ENCODE peak calls at places on chromosomes 3 and 15, in six cellular contexts. One of them, this sample, is unnamed.

GRCh38 chr15:50452927-50453326 is 28.7 kb downstream of the USP8 start:
- DNase-seq in IMR-90: peak
- DNase-seq in H9: no peak
- DNase-seq in H1: no peak
- DNase-seq in neuronal stem cell: no peak
- DNase-seq in mesenchymal stem cell: peak
- DNase-seq in this sample: peak

GRCh38 chr3:32759342-32759741 is 58.5 kb upstream of the TRIM71 start:
- DNase-seq in IMR-90: no peak
- DNase-seq in H9: no peak
- DNase-seq in H1: no peak
- DNase-seq in neuronal stem cell: no peak
- DNase-seq in mesenchymal stem cell: no peak
- DNase-seq in this sample: no peak

GRCh38 chr3:57939776-57940175 is 68.4 kb upstream of the FLNB start:
- DNase-seq in IMR-90: no peak
- DNase-seq in H9: no peak
- DNase-seq in H1: no peak
- DNase-seq in neuronal stem cell: no peak
- DNase-seq in mesenchymal stem cell: peak
- DNase-seq in this sample: no peak

GRCh38 chr3:100032262-100032661 is 82.0 kb downstream of the FILIP1L start:
- DNase-seq in IMR-90: peak
- DNase-seq in H9: no peak
- DNase-seq in H1: no peak
- DNase-seq in neuronal stem cell: no peak
- DNase-seq in mesenchymal stem cell: peak
- DNase-seq in this sample: peak

GRCh38 chr3:51681453-51681852 is 10.4 kb downstream of the TEX264 start:
- DNase-seq in IMR-90: peak
- DNase-seq in H9: no peak
- DNase-seq in H1: no peak
- DNase-seq in neuronal stem cell: no peak
- DNase-seq in mesenchymal stem cell: no peak
- DNase-seq in this sample: no peak

GRCh38 chr3:25856902-25857518 is 67.1 kb downstream of the OXSM start:
- DNase-seq in IMR-90: peak
- DNase-seq in H9: no peak
- DNase-seq in H1: no peak
- DNase-seq in neuronal stem cell: no peak
- DNase-seq in mesenchymal stem cell: peak
- DNase-seq in this sample: no peak

GRCh38 chr3:5275529-5275928 is 88.0 kb downstream of the EDEM1 start:
- DNase-seq in IMR-90: peak
- DNase-seq in H9: no peak
- DNase-seq in H1: no peak
- DNase-seq in neuronal stem cell: no peak
- DNase-seq in mesenchymal stem cell: peak
- DNase-seq in this sample: peak

GRCh38 chr3:197555281-197556261 is at the start of gene BDH1:
- DNase-seq in IMR-90: no peak
- DNase-seq in H9: peak
- DNase-seq in H1: no peak
- DNase-seq in neuronal stem cell: peak
- DNase-seq in mesenchymal stem cell: peak
- DNase-seq in this sample: peak

GRCh38 chr3:196287405-196288140 is at the start of gene PCYT1A:
- DNase-seq in IMR-90: peak
- DNase-seq in H9: peak
- DNase-seq in H1: peak
- DNase-seq in neuronal stem cell: peak
- DNase-seq in mesenchymal stem cell: peak
- DNase-seq in this sample: peak

DNA sequence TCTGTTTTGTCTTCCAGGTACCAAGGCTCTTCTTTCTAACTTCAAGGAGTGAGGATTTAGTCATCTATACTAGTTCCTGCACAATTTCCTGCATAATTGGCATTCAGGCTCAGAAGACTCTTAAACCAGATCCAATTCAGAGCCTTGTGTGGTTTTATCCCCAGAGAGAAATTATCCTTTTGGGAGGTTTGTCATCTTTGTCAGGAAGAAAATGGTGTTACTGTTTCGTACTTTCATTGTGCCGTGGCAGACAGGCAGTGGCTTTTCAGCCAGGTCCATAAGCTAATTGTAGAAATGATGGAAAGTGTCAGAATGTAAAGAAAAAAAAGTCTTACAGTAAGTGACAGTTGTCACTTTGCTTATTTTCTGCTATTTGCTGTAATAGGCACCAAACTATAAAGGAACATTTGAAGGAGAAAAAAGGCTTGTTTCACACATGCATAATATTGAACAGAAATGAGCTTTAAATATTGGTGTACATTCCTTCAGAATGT is 82.8 kb downstream of the CADM2 start:
- DNase-seq in IMR-90: no peak
- DNase-seq in H9: no peak
- DNase-seq in H1: no peak
- DNase-seq in neuronal stem cell: no peak
- DNase-seq in mesenchymal stem cell: no peak
- DNase-seq in this sample: no peak
- H4K8ac ChIP-seq in IMR-90: no peak
- H4K8ac ChIP-seq in H9: no peak
- H4K8ac ChIP-seq in H1: no peak
- H4K8ac ChIP-seq in neuronal stem cell: no peak
- H4K8ac ChIP-seq in mesenchymal stem cell: no peak
- H4K8ac ChIP-seq in this sample: no peak

DNA sequence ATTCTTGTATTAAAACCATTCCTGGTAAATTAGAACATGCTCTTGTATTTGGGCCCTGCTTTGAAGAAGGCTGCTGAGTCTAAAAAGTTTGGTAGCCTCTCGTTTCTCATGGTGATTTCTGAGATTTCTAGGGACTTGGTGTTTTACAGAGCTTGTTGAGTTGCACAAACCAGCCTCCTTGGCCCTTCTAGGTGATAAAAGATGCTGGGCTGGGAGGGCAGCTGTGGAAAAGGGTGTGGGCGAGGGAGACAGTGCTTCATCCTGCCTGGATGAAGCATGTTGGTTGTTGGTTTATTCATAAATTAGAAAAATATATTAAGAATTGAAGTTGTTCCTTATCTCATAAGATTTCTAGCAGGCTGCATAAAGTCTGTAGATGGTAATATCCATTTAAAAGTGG is 151.7 kb downstream of the IGF1R start:
- DNase-seq in IMR-90: no peak
- DNase-seq in H9: no peak
- DNase-seq in H1: no peak
- DNase-seq in neuronal stem cell: no peak
- DNase-seq in mesenchymal stem cell: no peak
- DNase-seq in this sample: no peak
- H2AFZ ChIP-seq in IMR-90: no peak
- H2AFZ ChIP-seq in H9: no peak
- H2AFZ ChIP-seq in H1: no peak
- H2AFZ ChIP-seq in neuronal stem cell: no peak
- H2AFZ ChIP-seq in mesenchymal stem cell: no peak
- H2AFZ ChIP-seq in this sample: no peak

GRCh38 chr15:101149864-101150722 is 101.8 kb downstream of the CHSY1 start:
- DNase-seq in IMR-90: no peak
- DNase-seq in H9: no peak
- DNase-seq in H1: no peak
- DNase-seq in neuronal stem cell: no peak
- DNase-seq in mesenchymal stem cell: no peak
- DNase-seq in this sample: no peak

GRCh38 chr15:101150723-101151040 is 101.2 kb downstream of the CHSY1 start:
- DNase-seq in IMR-90: no peak
- DNase-seq in H9: no peak
- DNase-seq in H1: no peak
- DNase-seq in neuronal stem cell: no peak
- DNase-seq in mesenchymal stem cell: no peak
- DNase-seq in this sample: no peak

GRCh38 chr15:101148166-101148880 is 103.5 kb downstream of the CHSY1 start:
- DNase-seq in IMR-90: no peak
- DNase-seq in H9: no peak
- DNase-seq in H1: no peak
- DNase-seq in neuronal stem cell: no peak
- DNase-seq in mesenchymal stem cell: no peak
- DNase-seq in this sample: no peak

GRCh38 chr15:101147181-101147580 is 104.7 kb downstream of the CHSY1 start:
- DNase-seq in IMR-90: no peak
- DNase-seq in H9: no peak
- DNase-seq in H1: no peak
- DNase-seq in neuronal stem cell: no peak
- DNase-seq in mesenchymal stem cell: no peak
- DNase-seq in this sample: no peak

DNA sequence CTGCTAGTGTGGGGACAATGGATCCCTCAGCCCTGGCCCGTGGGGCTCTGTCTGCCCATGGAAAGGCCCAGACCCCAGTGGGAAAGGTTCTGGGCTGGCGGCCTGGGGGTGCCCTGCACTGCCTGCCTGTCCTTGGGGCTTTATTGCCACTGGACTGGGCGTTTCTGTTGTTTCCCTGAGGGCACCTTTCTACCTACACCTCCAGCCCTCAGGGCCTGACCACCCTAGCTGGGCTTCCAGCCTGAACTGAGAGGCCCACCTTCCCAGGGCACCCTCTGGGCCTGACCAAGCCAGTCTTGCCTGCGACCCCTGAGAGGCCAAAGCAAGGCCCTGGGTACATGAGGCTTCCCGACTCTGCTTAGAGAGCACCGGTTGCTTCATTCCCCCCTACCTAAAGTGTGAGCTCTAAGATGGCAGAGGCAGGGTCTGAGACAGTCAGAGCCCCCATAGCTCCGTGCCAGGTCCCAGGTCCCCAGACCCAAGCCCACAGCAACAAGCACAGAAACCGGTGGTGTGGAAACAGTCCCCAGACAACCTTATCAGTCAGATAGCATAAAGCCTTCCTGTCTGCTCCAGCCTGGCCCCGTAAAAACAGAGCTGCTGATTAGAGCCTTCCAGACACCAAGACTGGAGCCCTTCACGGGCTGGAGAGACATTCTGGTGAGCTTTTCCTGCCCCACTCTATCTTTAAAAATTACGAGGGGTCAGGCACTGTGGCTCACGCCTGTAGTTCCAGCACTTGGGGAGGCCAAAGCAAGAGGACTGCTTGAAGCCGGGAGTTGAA is 102.8 kb downstream of the CHSY1 start:
- DNase-seq in IMR-90: no peak
- DNase-seq in H9: no peak
- DNase-seq in H1: no peak
- DNase-seq in neuronal stem cell: no peak
- DNase-seq in mesenchymal stem cell: no peak
- DNase-seq in this sample: no peak
- H2BK5ac ChIP-seq in IMR-90: no peak
- H2BK5ac ChIP-seq in H9: no peak
- H2BK5ac ChIP-seq in H1: no peak
- H2BK5ac ChIP-seq in neuronal stem cell: no peak
- H2BK5ac ChIP-seq in mesenchymal stem cell: no peak
- H2BK5ac ChIP-seq in this sample: peak

GRCh38 chr15:42272768-42273098 is 268 bp upstream of the GANC start:
- DNase-seq in IMR-90: no peak
- DNase-seq in H9: no peak
- DNase-seq in H1: no peak
- DNase-seq in neuronal stem cell: no peak
- DNase-seq in mesenchymal stem cell: no peak
- DNase-seq in this sample: no peak

GRCh38 chr15:42273900-42274692 is 863 bp upstream of the TMEM87A start:
- DNase-seq in IMR-90: peak
- DNase-seq in H9: peak
- DNase-seq in H1: no peak
- DNase-seq in neuronal stem cell: no peak
- DNase-seq in mesenchymal stem cell: peak
- DNase-seq in this sample: peak

GRCh38 chr15:42273099-42273899 is at the start of the genes GANC and TMEM87A:
- DNase-seq in IMR-90: peak
- DNase-seq in H9: peak
- DNase-seq in H1: peak
- DNase-seq in neuronal stem cell: peak
- DNase-seq in mesenchymal stem cell: peak
- DNase-seq in this sample: peak

GRCh38 chr15:42275780-42276395 is 2.7 kb upstream of the TMEM87A start:
- DNase-seq in IMR-90: no peak
- DNase-seq in H9: no peak
- DNase-seq in H1: no peak
- DNase-seq in neuronal stem cell: no peak
- DNase-seq in mesenchymal stem cell: no peak
- DNase-seq in this sample: no peak

GRCh38 chr15:42274693-42274971 is 1.4 kb upstream of the TMEM87A start:
- DNase-seq in IMR-90: no peak
- DNase-seq in H9: no peak
- DNase-seq in H1: no peak
- DNase-seq in neuronal stem cell: no peak
- DNase-seq in mesenchymal stem cell: no peak
- DNase-seq in this sample: no peak
- H4K8ac ChIP-seq in IMR-90: peak
- H4K8ac ChIP-seq in H9: no peak
- H4K8ac ChIP-seq in H1: no peak
- H4K8ac ChIP-seq in neuronal stem cell: no peak
- H4K8ac ChIP-seq in mesenchymal stem cell: peak
- H4K8ac ChIP-seq in this sample: peak